ENCODE peak calls at places on chromosome 2, in ten cellular contexts. One of them, this sample, is unnamed.

GRCh38 chr2:66490588-66491001 is 55.7 kb downstream of the MEIS1 start:
- DNase-seq in EL: no peak
- DNase-seq in upper lobe of right lung: no peak
- DNase-seq in stimulated activated CD4-positive, alpha-beta T cell treated with anti-CD3 and anti-CD28 coated beads, Interleukin-15, amount 100 ng/mL, for 1 hour: no peak
- DNase-seq in kidney epithelial cell: no peak
- DNase-seq in fibroblast of lung: peak
- DNase-seq in NCI-H1417 treated with DMSO at 0.1 percent for 48 hours: no peak
- DNase-seq in stimulated activated naive CD8-positive, alpha-beta T cell treated with anti-CD3 and anti-CD28 coated beads, Interleukin-15, Interleukin-2, amounts not matched to agents 100 U/mL and 50 U/mL, for 24 hours: no peak
- DNase-seq in effector memory CD8-positive, alpha-beta T cell: no peak
- DNase-seq in NCI-H2081: peak
- DNase-seq in this sample: no peak

GRCh38 chr2:99066602-99067001 is 74.9 kb upstream of the C2orf15 start:
- DNase-seq in fibroblast of lung: peak
- DNase-seq in kidney epithelial cell: no peak
- DNase-seq in stimulated activated naive CD8-positive, alpha-beta T cell treated with anti-CD3 and anti-CD28 coated beads, Interleukin-15, Interleukin-2, amounts not matched to agents 100 U/mL and 50 U/mL, for 24 hours: peak
- DNase-seq in NCI-H1417 treated with DMSO at 0.1 percent for 48 hours: no peak
- DNase-seq in stimulated activated CD4-positive, alpha-beta T cell treated with anti-CD3 and anti-CD28 coated beads, Interleukin-15, amount 100 ng/mL, for 1 hour: no peak
- DNase-seq in EL: peak
- DNase-seq in effector memory CD8-positive, alpha-beta T cell: no peak
- DNase-seq in upper lobe of right lung: no peak
- DNase-seq in NCI-H2081: peak
- DNase-seq in this sample: no peak

GRCh38 chr2:16665746-16666452 is at the start of gene CYRIA:
- DNase-seq in effector memory CD8-positive, alpha-beta T cell: peak
- DNase-seq in EL: no peak
- DNase-seq in upper lobe of right lung: peak
- DNase-seq in NCI-H2081: no peak
- DNase-seq in kidney epithelial cell: no peak
- DNase-seq in NCI-H1417 treated with DMSO at 0.1 percent for 48 hours: no peak
- DNase-seq in fibroblast of lung: peak
- DNase-seq in stimulated activated naive CD8-positive, alpha-beta T cell treated with anti-CD3 and anti-CD28 coated beads, Interleukin-15, Interleukin-2, amounts not matched to agents 100 U/mL and 50 U/mL, for 24 hours: peak
- DNase-seq in stimulated activated CD4-positive, alpha-beta T cell treated with anti-CD3 and anti-CD28 coated beads, Interleukin-15, amount 100 ng/mL, for 1 hour: no peak
- DNase-seq in this sample: no peak

GRCh38 chr2:120175000-120175581 is 48.1 kb downstream of the TMEM185B start:
- DNase-seq in fibroblast of lung: peak
- DNase-seq in kidney epithelial cell: peak
- DNase-seq in stimulated activated naive CD8-positive, alpha-beta T cell treated with anti-CD3 and anti-CD28 coated beads, Interleukin-15, Interleukin-2, amounts not matched to agents 100 U/mL and 50 U/mL, for 24 hours: no peak
- DNase-seq in EL: peak
- DNase-seq in stimulated activated CD4-positive, alpha-beta T cell treated with anti-CD3 and anti-CD28 coated beads, Interleukin-15, amount 100 ng/mL, for 1 hour: no peak
- DNase-seq in NCI-H1417 treated with DMSO at 0.1 percent for 48 hours: peak
- DNase-seq in NCI-H2081: peak
- DNase-seq in effector memory CD8-positive, alpha-beta T cell: peak
- DNase-seq in upper lobe of right lung: no peak
- DNase-seq in this sample: no peak

GRCh38 chr2:72104821-72105588 is 42.7 kb downstream of the CYP26B1 start:
- DNase-seq in stimulated activated CD4-positive, alpha-beta T cell treated with anti-CD3 and anti-CD28 coated beads, Interleukin-15, amount 100 ng/mL, for 1 hour: no peak
- DNase-seq in fibroblast of lung: no peak
- DNase-seq in kidney epithelial cell: no peak
- DNase-seq in effector memory CD8-positive, alpha-beta T cell: no peak
- DNase-seq in NCI-H2081: no peak
- DNase-seq in stimulated activated naive CD8-positive, alpha-beta T cell treated with anti-CD3 and anti-CD28 coated beads, Interleukin-15, Interleukin-2, amounts not matched to agents 100 U/mL and 50 U/mL, for 24 hours: no peak
- DNase-seq in EL: no peak
- DNase-seq in upper lobe of right lung: no peak
- DNase-seq in NCI-H1417 treated with DMSO at 0.1 percent for 48 hours: no peak
- DNase-seq in this sample: no peak

GRCh38 chr2:199999166-199999565 is 43.8 kb downstream of the MAIP1 start:
- DNase-seq in NCI-H2081: no peak
- DNase-seq in EL: no peak
- DNase-seq in kidney epithelial cell: no peak
- DNase-seq in NCI-H1417 treated with DMSO at 0.1 percent for 48 hours: no peak
- DNase-seq in fibroblast of lung: no peak
- DNase-seq in upper lobe of right lung: no peak
- DNase-seq in stimulated activated naive CD8-positive, alpha-beta T cell treated with anti-CD3 and anti-CD28 coated beads, Interleukin-15, Interleukin-2, amounts not matched to agents 100 U/mL and 50 U/mL, for 24 hours: no peak
- DNase-seq in effector memory CD8-positive, alpha-beta T cell: no peak
- DNase-seq in stimulated activated CD4-positive, alpha-beta T cell treated with anti-CD3 and anti-CD28 coated beads, Interleukin-15, amount 100 ng/mL, for 1 hour: no peak
- DNase-seq in this sample: no peak

GRCh38 chr2:122236152-122236892 is 480.9 kb downstream of the TSN start:
- DNase-seq in kidney epithelial cell: peak
- DNase-seq in effector memory CD8-positive, alpha-beta T cell: no peak
- DNase-seq in fibroblast of lung: peak
- DNase-seq in NCI-H2081: no peak
- DNase-seq in NCI-H1417 treated with DMSO at 0.1 percent for 48 hours: no peak
- DNase-seq in stimulated activated CD4-positive, alpha-beta T cell treated with anti-CD3 and anti-CD28 coated beads, Interleukin-15, amount 100 ng/mL, for 1 hour: no peak
- DNase-seq in upper lobe of right lung: no peak
- DNase-seq in stimulated activated naive CD8-positive, alpha-beta T cell treated with anti-CD3 and anti-CD28 coated beads, Interleukin-15, Interleukin-2, amounts not matched to agents 100 U/mL and 50 U/mL, for 24 hours: no peak
- DNase-seq in EL: peak
- DNase-seq in this sample: no peak

GRCh38 chr2:232478571-232479340 is 8.9 kb downstream of the ECEL1 start:
- DNase-seq in kidney epithelial cell: no peak
- DNase-seq in fibroblast of lung: no peak
- DNase-seq in effector memory CD8-positive, alpha-beta T cell: no peak
- DNase-seq in NCI-H1417 treated with DMSO at 0.1 percent for 48 hours: no peak
- DNase-seq in stimulated activated CD4-positive, alpha-beta T cell treated with anti-CD3 and anti-CD28 coated beads, Interleukin-15, amount 100 ng/mL, for 1 hour: no peak
- DNase-seq in EL: no peak
- DNase-seq in upper lobe of right lung: peak
- DNase-seq in stimulated activated naive CD8-positive, alpha-beta T cell treated with anti-CD3 and anti-CD28 coated beads, Interleukin-15, Interleukin-2, amounts not matched to agents 100 U/mL and 50 U/mL, for 24 hours: no peak
- DNase-seq in NCI-H2081: no peak
- DNase-seq in this sample: no peak